ENCODE peak calls at places on chromosome 4, in seven cellular contexts. Q, Y, U, C, D, P and V are unnamed samples.
A peak's percentile ranks its signal among the peaks of the same experiment; 100 is the strongest.

GRCh38 chr4:105191621-105192210 is 45.0 kb downstream of the TET2 start:
- DNase-seq in Q (peak; percentile 28), Y (no peak), U (peak; percentile 51), C (no peak), D (peak; percentile 18), P (no peak), V (no peak)

GRCh38 chr4:8276358-8277240 is 7.0 kb downstream of the HTRA3 start:
- DNase-seq in Q (peak; percentile 29), Y (no peak), U (peak; percentile 74), C (no peak), D (no peak), P (no peak), V (no peak)

GRCh38 chr4:154622598-154622997 is 10.1 kb upstream of the FGG start:
- DNase-seq in Q (peak; percentile 76), Y (peak; percentile 49), U (peak; percentile 64), C (peak; percentile 82), D (peak; percentile 82), P (peak; percentile 62), V (peak; percentile 75)

GRCh38 chr4:93396274-93396673 is 432.3 kb upstream of the ATOH1 start:
- DNase-seq in Q (peak; percentile 18), Y (peak; percentile 36), U (peak; percentile 61), C (no peak), D (no peak), P (no peak), V (no peak)

GRCh38 chr4:76697129-76697803 is 200.7 kb downstream of the SOWAHB start:
- DNase-seq in Q (no peak), Y (no peak), U (no peak), C (no peak), D (peak; percentile 64), P (peak; percentile 90), V (no peak)

GRCh38 chr4:25680580-25680979 is 24.9 kb downstream of the SLC34A2 start:
- DNase-seq in Q (no peak), Y (no peak), U (no peak), C (no peak), D (no peak), P (no peak), V (no peak)

GRCh38 chr4:109816082-109816442 is 500 bp downstream of the GAR1 start:
- DNase-seq in Q (no peak), Y (no peak), U (peak; percentile 56), C (peak; percentile 11), D (peak; percentile 21), P (peak; percentile 13), V (peak; percentile 27)

GRCh38 chr4:18110099-18110498 is 88.5 kb upstream of the LCORL start:
- DNase-seq in Q (no peak), Y (no peak), U (no peak), C (no peak), D (no peak), P (no peak), V (no peak)

GRCh38 chr4:176277162-176277904 is 8.3 kb upstream of the ASB5 start:
- DNase-seq in Q (peak; percentile 63), Y (peak; percentile 39), U (peak; percentile 91), C (peak; percentile 75), D (peak; percentile 75), P (peak; percentile 62), V (peak; percentile 75)

GRCh38 chr4:186719925-186720694 is 3.5 kb downstream of the FAT1 start:
- DNase-seq in Q (peak; percentile 50), Y (no peak), U (peak; percentile 46), C (peak; percentile 48), D (peak; percentile 85), P (peak; percentile 45), V (peak; percentile 64)

GRCh38 chr4:21763865-21764264 is 184.7 kb downstream of the KCNIP4 start:
- DNase-seq in Q (no peak), Y (no peak), U (no peak), C (no peak), D (no peak), P (no peak), V (no peak)

GRCh38 chr4:7854697-7855370 is 84.8 kb downstream of the AFAP1 start:
- DNase-seq in Q (no peak), Y (no peak), U (no peak), C (no peak), D (no peak), P (no peak), V (no peak)

GRCh38 chr4:54914781-54915180 is 210.6 kb downstream of the KDR start:
- DNase-seq in Q (no peak), Y (no peak), U (no peak), C (no peak), D (no peak), P (no peak), V (no peak)

GRCh38 chr4:54908744-54909143 is 216.7 kb downstream of the KDR start:
- DNase-seq in Q (no peak), Y (no peak), U (no peak), C (no peak), D (no peak), P (no peak), V (no peak)

GRCh38 chr4:54913751-54914526 is 211.5 kb downstream of the KDR start:
- DNase-seq in Q (peak; percentile 68), Y (no peak), U (peak; percentile 17), C (peak; percentile 57), D (no peak), P (no peak), V (no peak)

GRCh38 chr4:54909964-54910363 is 215.4 kb downstream of the KDR start:
- DNase-seq in Q (no peak), Y (no peak), U (no peak), C (no peak), D (no peak), P (no peak), V (no peak)

DNA sequence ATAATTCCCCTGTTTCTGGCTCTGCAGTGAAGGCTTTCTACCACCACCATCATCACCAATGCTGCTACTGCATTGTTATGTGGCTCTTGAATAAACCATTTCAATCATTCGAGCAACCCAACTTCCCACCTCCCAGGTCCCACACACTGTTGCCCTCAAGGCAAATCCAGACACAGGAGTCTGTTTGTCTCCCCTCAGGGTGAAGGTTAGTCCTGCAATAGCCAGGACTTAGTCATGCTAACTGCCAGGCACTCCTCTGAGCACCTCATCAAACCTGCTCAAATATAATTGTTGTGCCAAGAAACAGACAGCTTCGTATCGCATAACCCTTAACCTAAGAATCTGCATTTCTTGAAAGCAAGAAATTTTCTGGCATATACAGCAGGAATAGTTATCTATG is 213.2 kb downstream of the KDR start:
- DNase-seq in Q (peak; percentile 64), Y (no peak), U (no peak), C (no peak), D (no peak), P (no peak), V (no peak)
- H3K4me1 ChIP-seq in Q (peaks cover 30% of the 10 kb centered on the region), Y (no peaks in the 10 kb centered on the region), U (peaks cover 8% of the 10 kb centered on the region), C (peaks cover 3% of the 10 kb centered on the region), D (peaks cover 13% of the 10 kb centered on the region), P (no peaks in the 10 kb centered on the region), V (peaks cover 13% of the 10 kb centered on the region)

DNA sequence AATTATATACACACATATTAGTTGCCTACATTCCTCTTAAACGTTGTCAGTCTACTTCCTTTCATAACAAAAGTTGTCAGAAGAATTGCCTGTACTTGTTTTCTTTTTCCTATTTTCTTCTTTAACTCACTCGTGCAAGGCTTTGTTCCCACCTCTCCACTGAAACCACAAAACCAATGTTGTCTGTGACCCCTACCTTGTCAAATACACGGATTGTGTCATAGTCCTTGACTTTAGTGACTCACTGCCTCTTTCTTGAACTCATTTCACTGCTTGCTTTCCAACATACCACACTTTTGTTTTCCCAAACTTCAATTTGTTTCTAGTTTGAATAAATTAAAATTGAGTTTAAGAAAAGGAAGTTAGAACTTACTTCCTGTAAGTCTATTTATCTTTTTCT is 283.9 kb upstream of the AGA start:
- DNase-seq in Q (peak; percentile 75), Y (no peak), U (no peak), C (no peak), D (no peak), P (no peak), V (no peak)
- TF ChIP-seq EZH2phosphoT487 in Q (no peak), Y (no peak), U (no peak), C (no peak), D (no peak), P (no peak), V (no peak)

GRCh38 chr4:103074039-103074438 is 2.5 kb downstream of the SLC9B2 start:
- DNase-seq in Q (no peak), Y (no peak), U (no peak), C (no peak), D (no peak), P (no peak), V (no peak)

GRCh38 chr4:103075435-103075893 is 1.1 kb downstream of the SLC9B2 start:
- DNase-seq in Q (peak; percentile 10), Y (peak; percentile 1), U (peak; percentile 51), C (peak; percentile 63), D (no peak), P (peak; percentile 9), V (no peak)

GRCh38 chr4:103076777-103077347 is 301 bp upstream of the SLC9B2 start:
- DNase-seq in Q (no peak), Y (peak; percentile 3), U (no peak), C (no peak), D (peak; percentile 8), P (peak; percentile 64), V (peak; percentile 3)

GRCh38 chr4:103074598-103075434 is 1.7 kb downstream of the SLC9B2 start:
- DNase-seq in Q (peak; percentile 61), Y (no peak), U (peak; percentile 48), C (no peak), D (no peak), P (no peak), V (no peak)

DNA sequence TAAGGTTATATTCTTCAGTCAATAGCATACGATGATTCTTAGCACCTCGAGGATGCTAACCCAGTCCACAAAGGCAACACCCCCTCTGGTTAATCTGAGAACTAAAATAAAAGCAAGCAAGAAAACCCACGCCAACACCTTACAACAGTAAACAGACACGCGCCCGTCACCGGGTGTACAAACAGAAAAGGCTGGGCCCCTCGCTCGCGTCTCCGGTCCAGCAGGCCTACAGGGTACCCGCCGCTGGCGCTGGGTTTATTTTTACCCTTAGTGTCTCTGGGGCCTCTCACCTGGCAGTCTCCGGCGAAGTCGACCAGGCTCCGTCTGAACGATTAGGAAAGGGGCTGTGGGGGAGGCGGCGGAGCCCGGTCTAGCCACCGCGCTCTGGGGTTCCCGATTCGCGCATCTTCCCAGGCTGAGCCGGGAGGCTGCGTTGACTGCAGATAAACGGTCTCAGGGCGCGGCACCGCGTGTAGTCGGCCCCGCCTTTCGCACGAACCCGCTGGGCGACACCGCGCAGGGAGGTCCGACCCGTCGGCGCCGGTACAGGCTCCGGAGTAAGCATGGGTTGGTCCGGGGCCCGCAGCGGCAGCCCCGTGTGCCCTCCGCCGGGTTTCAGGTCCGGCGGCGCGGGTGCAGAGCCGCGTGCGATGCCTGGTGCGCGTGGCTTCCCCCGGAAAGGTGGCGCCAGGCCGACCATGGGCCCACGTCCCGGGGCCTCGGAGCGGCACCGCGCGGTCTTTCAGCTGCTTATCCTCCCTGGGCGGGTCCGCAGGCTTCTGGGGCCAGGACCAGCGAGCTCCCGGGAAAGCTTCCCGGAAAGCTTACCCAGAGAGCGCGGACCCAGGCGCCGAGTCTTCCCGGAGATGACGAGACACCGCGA is at the start of gene SLC9B2:
- DNase-seq in Q (peak; percentile 50), Y (peak; percentile 38), U (peak; percentile 86), C (peak; percentile 78), D (peak; percentile 83), P (peak; percentile 72), V (peak; percentile 76)
- TF ChIP-seq EZH2 in Q (no peak), Y (no peak), U (no peak), C (no peak), D (peak; percentile 50), P (no peak), V (no peak)

DNA sequence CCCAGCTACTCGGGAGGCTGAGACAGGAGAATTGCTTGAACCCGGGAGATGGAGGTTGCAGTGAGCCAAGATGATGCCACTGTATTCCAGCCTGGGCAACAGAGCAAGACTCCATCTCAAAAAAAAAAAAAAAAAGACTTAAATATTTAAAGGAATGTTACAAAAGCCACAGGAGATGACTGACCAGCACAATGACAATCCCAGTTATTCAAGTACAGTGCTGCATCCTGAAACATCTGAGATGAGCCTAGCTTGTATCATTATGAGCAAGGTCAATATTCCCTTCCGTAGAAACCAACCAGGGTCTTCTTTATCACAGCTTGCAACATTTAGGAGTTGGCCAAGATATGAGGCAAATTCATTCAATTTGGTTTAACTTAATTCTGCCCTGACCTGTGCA is 38.6 kb downstream of the LNX1 start:
- DNase-seq in Q (no peak), Y (no peak), U (peak; percentile 29), C (no peak), D (no peak), P (no peak), V (no peak)
- H3K4me1 ChIP-seq in Q (peaks cover 3% of the 10 kb centered on the region), Y (no peaks in the 10 kb centered on the region), U (peaks cover 31% of the 10 kb centered on the region), C (no peaks in the 10 kb centered on the region), D (no peaks in the 10 kb centered on the region), P (no peaks in the 10 kb centered on the region), V (no peaks in the 10 kb centered on the region)